ENCODE peak calls at places on chromosome 5, in six cellular contexts. T is cardiac muscle cell, U is IMR-90, X is left ventricle myocardium inferior, E is kidney, M is upper lobe of right lung. J is an unnamed sample.

GRCh38 chr5:143889986-143890385 is 78.0 kb downstream of the HMHB1 start:
- DNase-seq in T (no peak), U (peak; percentile 49), X (no peak), E (no peak), M (no peak), J (no peak)

GRCh38 chr5:10595678-10596309 is 31.9 kb downstream of the ANKRD33B start:
- DNase-seq in T (no peak), U (peak; percentile 92), X (no peak), E (no peak), M (no peak), J (no peak)

GRCh38 chr5:9888517-9888916 is 258.4 kb upstream of the TAS2R1 start:
- DNase-seq in T (no peak), U (peak; percentile 96), X (no peak), E (no peak), M (no peak), J (peak; percentile 17)

GRCh38 chr5:5419291-5420210 is 2.9 kb upstream of the ICE1 start:
- DNase-seq in T (peak; percentile 46), U (peak; percentile 92), X (no peak), E (no peak), M (no peak), J (peak; percentile 17)

GRCh38 chr5:102681403-102681983 is 73.6 kb upstream of the PAM start:
- DNase-seq in T (peak; percentile 79), U (peak; percentile 73), X (peak; percentile 32), E (no peak), M (peak; percentile 67), J (peak; percentile 76)

GRCh38 chr5:174073088-174073487 is 27.6 kb downstream of the NSG2 start:
- DNase-seq in T (no peak), U (no peak), X (no peak), E (no peak), M (no peak), J (no peak)

GRCh38 chr5:158414780-158415179 is 555.8 kb upstream of the CLINT1 start:
- DNase-seq in T (no peak), U (peak; percentile 86), X (no peak), E (no peak), M (no peak), J (no peak)

GRCh38 chr5:14281746-14282181 is 138.6 kb downstream of the TRIO start:
- DNase-seq in T (no peak), U (no peak), X (no peak), E (no peak), M (no peak), J (no peak)

GRCh38 chr5:144390133-144390532 is 219.5 kb downstream of the KCTD16 start:
- DNase-seq in T (no peak), U (peak; percentile 0), X (no peak), E (no peak), M (no peak), J (peak; percentile 14)

GRCh38 chr5:179303801-179304200 is 41.5 kb downstream of the ADAMTS2 start:
- DNase-seq in T (no peak), U (no peak), X (no peak), E (no peak), M (peak; percentile 22), J (no peak)

GRCh38 chr5:80191991-80192398 is 63.9 kb downstream of the SERINC5 start:
- DNase-seq in T (peak; percentile 73), U (no peak), X (peak; percentile 73), E (peak; percentile 82), M (no peak), J (no peak)

GRCh38 chr5:44089419-44090125 is 299.6 kb downstream of the FGF10 start:
- DNase-seq in T (no peak), U (no peak), X (no peak), E (peak; percentile 70), M (no peak), J (no peak)

GRCh38 chr5:80958611-80959010 is 1.6 kb upstream of the RASGRF2 start:
- DNase-seq in T (no peak), U (no peak), X (no peak), E (no peak), M (no peak), J (no peak)

GRCh38 chr5:124979174-124979573 is 232.7 kb upstream of the ZNF608 start:
- DNase-seq in T (peak; percentile 43), U (peak; percentile 24), X (no peak), E (no peak), M (no peak), J (no peak)

GRCh38 chr5:159619826-159620225 is 289.5 kb upstream of the IL12B start:
- DNase-seq in T (no peak), U (no peak), X (no peak), E (no peak), M (no peak), J (peak; percentile 67)

GRCh38 chr5:91742504-91742903 is 359.4 kb upstream of the ARRDC3 start:
- DNase-seq in T (no peak), U (no peak), X (no peak), E (no peak), M (no peak), J (no peak)

GRCh38 chr5:32067774-32068173 is 106.3 kb downstream of the GOLPH3 start:
- DNase-seq in T (no peak), U (no peak), X (no peak), E (no peak), M (no peak), J (no peak)

GRCh38 chr5:178359738-178360137 is 127.1 kb upstream of the PHYKPL start:
- DNase-seq in T (no peak), U (no peak), X (no peak), E (peak; percentile 46), M (no peak), J (no peak)

GRCh38 chr5:6615416-6615815 is 17.4 kb downstream of the NSUN2 start:
- DNase-seq in T (no peak), U (no peak), X (no peak), E (no peak), M (no peak), J (no peak)

GRCh38 chr5:123460296-123460729 is 37.1 kb upstream of the CEP120 start:
- DNase-seq in T (no peak), U (peak; percentile 71), X (no peak), E (no peak), M (no peak), J (no peak)

GRCh38 chr5:21654-22233 is 70.2 kb upstream of the PLEKHG4B start:
- DNase-seq in T (no peak), U (peak; percentile 18), X (no peak), E (no peak), M (no peak), J (no peak)

GRCh38 chr5:14212838-14213237 is 69.7 kb downstream of the TRIO start:
- DNase-seq in T (no peak), U (no peak), X (no peak), E (no peak), M (no peak), J (no peak)

GRCh38 chr5:10635861-10636350 is 72.0 kb downstream of the ANKRD33B start:
- DNase-seq in T (no peak), U (no peak), X (no peak), E (no peak), M (no peak), J (no peak)

GRCh38 chr5:33857037-33857436 is 34.8 kb downstream of the ADAMTS12 start:
- DNase-seq in T (no peak), U (no peak), X (no peak), E (no peak), M (no peak), J (no peak)

GRCh38 chr5:9513825-9514224 is 32.0 kb downstream of the SEMA5A start:
- DNase-seq in T (peak; percentile 40), U (peak; percentile 47), X (no peak), E (no peak), M (no peak), J (no peak)

GRCh38 chr5:88833371-88834107 is 49.4 kb downstream of the MEF2C start:
- DNase-seq in T (peak; percentile 59), U (peak; percentile 74), X (peak; percentile 36), E (no peak), M (no peak), J (no peak)

GRCh38 chr5:143181173-143181572 is 222.3 kb downstream of the NR3C1 start:
- DNase-seq in T (no peak), U (no peak), X (no peak), E (no peak), M (no peak), J (no peak)

GRCh38 chr5:63205976-63206375 is 627.4 kb downstream of the LRRC70 start:
- DNase-seq in T (no peak), U (no peak), X (no peak), E (no peak), M (no peak), J (no peak)

GRCh38 chr5:171721469-171721868 is 64.1 kb upstream of the SMIM23 start:
- DNase-seq in T (no peak), U (no peak), X (no peak), E (no peak), M (no peak), J (no peak)

GRCh38 chr5:337565-338130 is 16.1 kb downstream of the AHRR start:
- DNase-seq in T (peak; percentile 65), U (peak; percentile 45), X (no peak), E (no peak), M (no peak), J (peak; percentile 48)

GRCh38 chr5:31036407-31036806 is 157.1 kb upstream of the CDH6 start:
- DNase-seq in T (no peak), U (peak; percentile 84), X (no peak), E (no peak), M (no peak), J (no peak)

GRCh38 chr5:143920772-143921171 is 108.8 kb downstream of the HMHB1 start:
- DNase-seq in T (no peak), U (peak; percentile 75), X (no peak), E (no peak), M (no peak), J (no peak)

GRCh38 chr5:3518057-3518456 is 77.6 kb upstream of the IRX1 start:
- DNase-seq in T (no peak), U (no peak), X (no peak), E (no peak), M (no peak), J (no peak)

GRCh38 chr5:3522491-3522890 is 73.1 kb upstream of the IRX1 start:
- DNase-seq in T (no peak), U (no peak), X (no peak), E (no peak), M (no peak), J (no peak)

GRCh38 chr5:3517331-3517730 is 78.3 kb upstream of the IRX1 start:
- DNase-seq in T (no peak), U (no peak), X (no peak), E (no peak), M (no peak), J (no peak)

GRCh38 chr5:3518576-3518975 is 77.1 kb upstream of the IRX1 start:
- DNase-seq in T (no peak), U (no peak), X (no peak), E (no peak), M (no peak), J (no peak)
- H3K4me3 ChIP-seq in T (no peak overlapping the region), U (no peak overlapping the region), X (no peak overlapping the region), E (no peak overlapping the region), M (no peak overlapping the region), J (no peak overlapping the region)

GRCh38 chr5:12177851-12178250 is 273.6 kb upstream of the CTNND2 start:
- DNase-seq in T (no peak), U (no peak), X (no peak), E (no peak), M (no peak), J (no peak)
- H3K9me3 ChIP-seq in T (no peaks in the 10 kb centered on the region), U (no peaks in the 10 kb centered on the region), X (peaks cover 12% of the 10 kb centered on the region), E (no peaks in the 10 kb centered on the region), M (no peaks in the 10 kb centered on the region), J (no peaks in the 10 kb centered on the region)

GRCh38 chr5:146039420-146039819 is 66.0 kb downstream of the PLAC8L1 start:
- DNase-seq in T (no peak), U (no peak), X (no peak), E (no peak), M (no peak), J (no peak)
- H3K27ac ChIP-seq in T (peak overlapping the region; percentile 22), U (no peak overlapping the region), X (no peak overlapping the region), E (no peak overlapping the region), M (no peak overlapping the region), J (no peak overlapping the region)

GRCh38 chr5:150626853-150627276 is 13.6 kb upstream of the SYNPO start:
- DNase-seq in T (no peak), U (no peak), X (peak; percentile 48), E (peak; percentile 93), M (peak; percentile 78), J (no peak)
- H3K4me3 ChIP-seq in T (no peak overlapping the region), U (no peak overlapping the region), X (peak overlapping the region; percentile 93), E (peak overlapping the region; percentile 82), M (peak overlapping the region; percentile 79), J (no peak overlapping the region)